ENCODE peak calls at places on chromosomes 16 and 17, in ten cellular contexts. R is NCI-H82; X is AG08396; Y is H54; N is activated T-cell treated with anti-CD3 and anti-CD28 coated beads, Interleukin-2, amount 50 U/mL, for 72 hours; A is RWPE1; B is lung; H is Right ventricle myocardium superior; K is MCF 10A; G is stimulated activated CD4-positive, alpha-beta T cell treated with anti-CD3 and anti-CD28 coated beads, Interleukin-15, amount 100 ng/mL, for 48 hours. T is an unnamed sample.

GRCh38 chr16:85416267-85417109 is 196.6 kb upstream of the GSE1 start:
- DNase-seq in N (peak), G (peak), B (peak), A (peak), R (peak), K (peak), X (peak), H (peak), Y (peak), T (peak)

GRCh38 chr17:75763613-75764416 is 1.2 kb downstream of the GALK1 start:
- DNase-seq in B (no peak), A (no peak), K (no peak), Y (no peak), R (peak), N (no peak), X (no peak), G (no peak), H (no peak), T (no peak)

GRCh38 chr17:491086-492014 is 138.7 kb upstream of the RPH3AL start:
- DNase-seq in B (peak), N (peak), Y (no peak), A (no peak), G (no peak), K (no peak), X (peak), R (no peak), H (peak), T (no peak)

GRCh38 chr16:85460252-85460982 is 152.7 kb upstream of the GSE1 start:
- DNase-seq in H (no peak), N (no peak), A (no peak), Y (no peak), G (no peak), B (no peak), R (peak), K (no peak), X (no peak), T (peak)

GRCh38 chr16:85210423-85211169 is 98.3 kb upstream of the CIBAR2 start:
- DNase-seq in G (no peak), K (peak), B (no peak), Y (peak), N (no peak), A (peak), R (no peak), H (peak), X (peak), T (no peak)

GRCh38 chr17:50148226-50149098 is 2.0 kb downstream of the PPP1R9B start:
- DNase-seq in Y (no peak), A (peak), X (peak), N (peak), R (peak), B (peak), H (peak), K (peak), G (peak), T (peak)

GRCh38 chr16:30534368-30535105 is at the start of gene ZNF747:
- DNase-seq in B (peak), N (peak), X (peak), Y (peak), K (peak), A (peak), H (peak), R (peak), G (peak), T (peak)

GRCh38 chr16:74019608-74020007 is 277.0 kb upstream of the PSMD7 start:
- DNase-seq in Y (no peak), R (no peak), B (no peak), H (no peak), N (no peak), A (no peak), X (no peak), K (no peak), G (no peak), T (no peak)

GRCh38 chr17:74916851-74917199 is 6.2 kb downstream of the USH1G start:
- DNase-seq in Y (no peak), A (no peak), H (no peak), K (no peak), B (no peak), R (no peak), G (no peak), N (no peak), X (no peak), T (no peak)

GRCh38 chr16:29854520-29855100 is 8.4 kb downstream of the CDIPT start:
- DNase-seq in R (no peak), Y (no peak), G (no peak), K (no peak), N (no peak), B (no peak), H (no peak), X (no peak), A (no peak), T (no peak)

GRCh38 chr17:62703776-62704380 is 76.4 kb downstream of the MRC2 start:
- DNase-seq in H (peak), K (peak), N (peak), A (peak), G (peak), X (peak), B (peak), Y (peak), R (peak), T (peak)

GRCh38 chr17:20009302-20010098 is at the start of gene SPECC1:
- DNase-seq in G (peak), N (peak), H (peak), R (peak), X (peak), K (peak), Y (peak), B (peak), A (peak), T (peak)

GRCh38 chr16:81480856-81481821 is 36.5 kb downstream of the CMIP start:
- DNase-seq in N (peak), R (no peak), K (peak), B (peak), A (no peak), X (no peak), Y (no peak), G (no peak), H (peak), T (no peak)

GRCh38 chr17:73827627-73828241 is 183.5 kb upstream of the SDK2 start:
- DNase-seq in R (no peak), G (no peak), B (peak), X (no peak), K (no peak), A (no peak), H (no peak), Y (no peak), N (no peak), T (no peak)

GRCh38 chr17:68006797-68007196 is 10.5 kb upstream of the C17orf58 start:
- DNase-seq in K (no peak), R (no peak), X (no peak), H (peak), N (no peak), Y (no peak), A (no peak), G (no peak), B (no peak), T (no peak)

GRCh38 chr16:20622498-20622870 is 46.3 kb upstream of the ACSM2B start:
- DNase-seq in Y (no peak), X (no peak), H (no peak), R (no peak), B (no peak), G (no peak), K (no peak), N (no peak), A (no peak), T (no peak)

GRCh38 chr17:42680331-42680808 is 1.3 kb downstream of the CCR10 start:
- DNase-seq in G (no peak), X (no peak), R (peak), A (no peak), Y (no peak), B (no peak), K (no peak), H (no peak), N (no peak), T (no peak)

GRCh38 chr17:27530791-27531391 is 74.6 kb downstream of the KSR1 start:
- DNase-seq in H (no peak), X (no peak), N (no peak), K (peak), Y (no peak), G (no peak), B (peak), R (no peak), A (no peak), T (no peak)

GRCh38 chr17:28371245-28372202 is at the start of gene SARM1:
- DNase-seq in B (peak), H (peak), G (peak), X (peak), N (peak), R (peak), A (peak), Y (peak), K (peak), T (peak)

GRCh38 chr17:72421128-72422092 is 300.6 kb downstream of the SOX9 start:
- DNase-seq in X (peak), A (peak), H (no peak), K (peak), R (no peak), N (peak), Y (peak), B (peak), G (peak), T (no peak)

GRCh38 chr17:35345926-35346771 is 27.3 kb downstream of the SLFN11 start:
- DNase-seq in B (peak), H (peak), N (peak), G (no peak), R (no peak), A (no peak), Y (no peak), X (peak), K (no peak), T (no peak)

GRCh38 chr17:15301845-15302244 is 36.7 kb upstream of the PMP22 start:
- DNase-seq in G (no peak), N (no peak), Y (no peak), B (no peak), K (no peak), A (no peak), X (no peak), H (no peak), R (no peak), T (no peak)

GRCh38 chr17:2173005-2173404 is 118.1 kb downstream of the HIC1 start:
- DNase-seq in B (peak), H (no peak), G (no peak), A (no peak), X (no peak), Y (no peak), R (no peak), K (no peak), N (no peak), T (no peak)